ENCODE peak calls at places on chromosome 20, in six cellular contexts. U is SW 1271, N is HCEC 1CT, X is tibial nerve, V is T-helper 1 cell, T is skeletal muscle cell. M is an unnamed sample.

GRCh38 chr20:11717562-11717961 is 200.1 kb upstream of the BTBD3 start:
- DNase-seq in V (no peak), T (no peak), U (no peak), N (no peak), X (no peak), M (no peak)

GRCh38 chr20:47603260-47603659 is 101.6 kb downstream of the NCOA3 start:
- DNase-seq in N (no peak), T (no peak), X (no peak), V (no peak), U (no peak), M (no peak)

GRCh38 chr20:17227199-17227535 is 327 bp downstream of the PCSK2 start:
- DNase-seq in T (no peak), U (no peak), V (no peak), N (no peak), X (no peak), M (peak)

GRCh38 chr20:61732511-61733210 is 333.0 kb downstream of the TAF4 start:
- DNase-seq in U (no peak), V (no peak), T (no peak), X (no peak), N (no peak), M (no peak)

GRCh38 chr20:64188682-64189529 is 24.7 kb downstream of the MYT1 start:
- DNase-seq in T (no peak), V (no peak), X (no peak), N (no peak), U (peak), M (peak)

GRCh38 chr20:32945710-32946221 is 58.5 kb downstream of the SUN5 start:
- DNase-seq in T (no peak), N (peak), V (no peak), X (no peak), U (peak), M (peak)

GRCh38 chr20:46214831-46215488 is 93.3 kb downstream of the CDH22 start:
- DNase-seq in U (no peak), T (no peak), X (no peak), N (no peak), V (no peak), M (peak)

GRCh38 chr20:3174442-3175263 is 1.3 kb upstream of the LZTS3 start:
- DNase-seq in X (no peak), N (peak), V (no peak), T (no peak), U (peak), M (no peak)

GRCh38 chr20:1776608-1777475 is 118.4 kb upstream of the SIRPA start:
- DNase-seq in N (peak), T (peak), U (peak), V (peak), X (peak), M (peak)

GRCh38 chr20:6381887-6382286 is 259.1 kb upstream of the FERMT1 start:
- DNase-seq in T (no peak), X (no peak), U (no peak), N (no peak), V (no peak), M (peak)

GRCh38 chr20:39897058-39897457 is 792.0 kb downstream of the MAFB start:
- DNase-seq in T (peak), U (no peak), V (no peak), X (no peak), N (no peak), M (peak)

GRCh38 chr20:43583982-43584432 is 6.7 kb upstream of the IFT52 start:
- DNase-seq in U (no peak), V (no peak), T (peak), X (peak), N (peak), M (peak)

GRCh38 chr20:58389324-58389967 is 417 bp downstream of the VAPB start:
- DNase-seq in V (peak), U (peak), X (no peak), T (no peak), N (peak), M (peak)